ENCODE peak calls at places on chromosomes 5 and 9, in seven cellular contexts. B is upper lobe of right lung; G is mammary epithelial cell; V is ovary; N is IMR-90; O is effector memory CD4-positive, alpha-beta T cell; S is right atrium auricular region. K is an unnamed sample. For H3K36me3, the result is how much of the 10 kb centered on the place peaks cover.

GRCh38 chr5:1975406-1975715 is 92.6 kb upstream of the IRX4 start:
- DNase-seq in B (no peak), G (peak), S (no peak), V (no peak), N (no peak), O (no peak), K (no peak)

GRCh38 chr9:36845844-36846243 is 188.2 kb downstream of the PAX5 start:
- DNase-seq in V (no peak), O (no peak), N (no peak), B (no peak), S (no peak), G (no peak), K (no peak)

GRCh38 chr9:108617661-108618060 is 238.1 kb downstream of the ACTL7B start:
- DNase-seq in O (no peak), B (no peak), V (no peak), N (no peak), G (no peak), S (no peak), K (no peak)

GRCh38 chr9:127897194-127897692 is 2.2 kb downstream of the ST6GALNAC6 start:
- DNase-seq in V (peak), S (peak), N (peak), B (peak), G (no peak), O (no peak), K (no peak)

GRCh38 chr5:72187388-72188070 is 80.3 kb downstream of the MAP1B start:
- DNase-seq in V (no peak), O (no peak), G (no peak), S (no peak), N (no peak), B (no peak), K (no peak)

GRCh38 chr5:67792891-67793290 is 422.7 kb upstream of the PIK3R1 start:
- DNase-seq in O (no peak), S (peak), V (no peak), N (no peak), G (no peak), B (no peak), K (no peak)

GRCh38 chr5:180466316-180466715 is 27.9 kb upstream of the CNOT6 start:
- DNase-seq in S (no peak), O (no peak), N (no peak), G (no peak), V (no peak), B (peak), K (no peak)

GRCh38 chr5:142568271-142568995 is 117.5 kb downstream of the FGF1 start:
- DNase-seq in B (no peak), V (peak), O (no peak), N (peak), G (no peak), S (no peak), K (no peak)

GRCh38 chr9:136122425-136123383 is 4.0 kb upstream of the TMEM250 start:
- DNase-seq in O (peak), G (no peak), V (peak), B (peak), N (peak), S (peak), K (peak)

GRCh38 chr5:140145818-140146522 is 20.2 kb downstream of the IGIP start:
- DNase-seq in G (peak), V (peak), O (peak), B (peak), N (peak), S (peak), K (peak)

GRCh38 chr5:99030871-99031440 is 102.1 kb upstream of the CHD1 start:
- DNase-seq in V (no peak), B (no peak), N (no peak), S (no peak), G (no peak), O (no peak), K (no peak)

GRCh38 chr5:119078071-119078846 is 7.4 kb downstream of the DMXL1 start:
- DNase-seq in V (no peak), B (no peak), O (no peak), G (no peak), S (no peak), N (no peak), K (no peak)

GRCh38 chr9:124771867-124772621 is 933 bp upstream of the NR6A1 start:
- DNase-seq in B (peak), V (peak), O (no peak), G (peak), S (no peak), N (peak), K (no peak)

GRCh38 chr9:83472764-83473163 is 65.4 kb downstream of the FRMD3 start:
- DNase-seq in V (no peak), O (no peak), G (no peak), N (no peak), S (no peak), B (no peak), K (no peak)

GRCh38 chr5:170176916-170177315 is 55.9 kb upstream of the C5orf58 start:
- DNase-seq in V (no peak), N (no peak), S (no peak), O (no peak), G (no peak), B (no peak), K (no peak)

GRCh38 chr9:31839273-31839672 is 545.2 kb upstream of the ACO1 start:
- DNase-seq in B (no peak), V (no peak), O (no peak), G (no peak), N (no peak), S (no peak), K (no peak)

GRCh38 chr5:17748196-17748595 is 113.9 kb downstream of the TAF11L14 start:
- DNase-seq in B (no peak), S (no peak), G (peak), N (no peak), O (no peak), V (no peak), K (no peak)

GRCh38 chr5:54624671-54625583 is 107.4 kb downstream of the SNX18 start:
- DNase-seq in G (no peak), S (no peak), N (peak), B (no peak), O (no peak), V (no peak), K (no peak)

GRCh38 chr9:109640232-109641078 is 139.5 kb upstream of the PALM2AKAP2 start:
- DNase-seq in N (peak), B (peak), V (peak), S (no peak), O (no peak), G (peak), K (no peak)

GRCh38 chr5:139820130-139820529 is 24.5 kb downstream of the PSD2 start:
- DNase-seq in O (no peak), V (no peak), G (no peak), N (no peak), B (peak), S (no peak), K (no peak)

GRCh38 chr5:131634666-131634995 is 398 bp downstream of the RAPGEF6 start:
- DNase-seq in B (no peak), G (peak), O (peak), V (no peak), S (peak), N (peak), K (peak)

GRCh38 chr5:168765220-168766037 is 186.3 kb upstream of the PANK3 start:
- DNase-seq in N (no peak), O (no peak), V (no peak), S (no peak), G (no peak), B (no peak), K (no peak)

GRCh38 chr5:171693397-171693796 is 92.2 kb upstream of the SMIM23 start:
- DNase-seq in G (no peak), V (no peak), O (no peak), N (no peak), B (no peak), S (no peak), K (no peak)

GRCh38 chr9:88258012-88258411 is 119.7 kb upstream of the SPATA31C2 start:
- DNase-seq in V (peak), G (no peak), B (no peak), N (peak), S (no peak), O (no peak), K (no peak)

GRCh38 chr5:33340195-33340594 is 100.6 kb upstream of the TARS1 start:
- DNase-seq in V (no peak), S (no peak), N (no peak), O (no peak), G (no peak), B (no peak), K (no peak)

GRCh38 chr5:112475747-112476435 is 56.8 kb upstream of the EPB41L4A start:
- DNase-seq in V (no peak), N (no peak), G (peak), O (no peak), B (no peak), S (no peak), K (no peak)

GRCh38 chr5:91229031-91229623 is 154.0 kb downstream of the ARRDC3 start:
- DNase-seq in N (peak), V (no peak), B (no peak), S (no peak), O (no peak), G (peak), K (no peak)

GRCh38 chr5:67842806-67843205 is 372.8 kb upstream of the PIK3R1 start:
- DNase-seq in G (peak), N (no peak), O (no peak), B (no peak), S (no peak), V (no peak), K (no peak)

DNA sequence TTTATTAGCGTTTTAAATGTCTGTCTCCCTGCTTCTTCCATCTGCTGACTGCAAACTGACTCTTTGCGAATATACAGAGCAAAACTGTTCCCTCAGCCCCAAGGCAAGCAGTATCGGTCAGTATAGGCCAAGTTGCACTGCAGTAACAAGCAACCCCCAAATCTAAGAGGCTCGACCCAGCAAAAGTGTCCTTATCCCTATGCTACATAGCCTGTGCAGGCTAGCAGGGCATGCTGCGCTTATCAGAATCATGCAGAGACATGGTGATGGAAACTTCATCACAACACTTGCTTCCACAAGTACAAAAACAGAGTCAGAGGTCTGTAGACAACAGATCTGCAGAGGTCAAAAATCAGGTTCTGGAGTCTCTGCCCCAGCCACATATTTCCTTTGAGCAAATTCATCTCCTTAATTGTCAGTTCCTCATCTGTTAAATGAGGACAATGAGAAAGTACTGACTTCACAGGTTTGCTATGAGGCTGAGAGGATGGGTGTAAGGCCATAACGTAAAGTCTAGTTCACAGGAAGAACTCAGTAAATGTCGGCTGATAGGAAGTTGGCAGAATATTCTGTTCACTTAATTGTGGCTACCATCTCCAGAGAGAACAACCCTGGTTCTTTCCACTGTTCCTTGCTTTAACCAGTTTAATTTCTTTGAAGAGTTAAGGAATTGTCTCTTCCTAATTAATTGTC is 9.6 kb upstream of the IL17B start:
- DNase-seq in O (no peak), N (no peak), V (no peak), S (no peak), G (no peak), B (peak), K (no peak)
- H3K36me3 ChIP-seq in O (under half), N (under half), V (under half), S (under half), G (under half), B (under half), K (under half)

GRCh38 chr5:173318881-173319609 is 9.2 kb downstream of the STC2 start:
- DNase-seq in G (no peak), S (no peak), O (no peak), N (no peak), V (no peak), B (no peak), K (no peak)
- H3K36me3 ChIP-seq in G (under half), S (under half), O (under half), N (half or more), V (under half), B (under half), K (under half)

GRCh38 chr5:32233696-32234447 is 59.8 kb upstream of the GOLPH3 start:
- DNase-seq in S (no peak), O (no peak), N (peak), V (peak), G (peak), B (no peak), K (no peak)

GRCh38 chr5:32231929-32232328 is 57.8 kb upstream of the GOLPH3 start:
- DNase-seq in S (no peak), N (no peak), V (peak), B (no peak), O (no peak), G (no peak), K (no peak)

GRCh38 chr5:32231241-32231640 is 57.1 kb upstream of the GOLPH3 start:
- DNase-seq in B (no peak), N (no peak), O (no peak), V (no peak), S (no peak), G (no peak), K (no peak)

GRCh38 chr5:32232441-32233219 is 58.5 kb upstream of the GOLPH3 start:
- DNase-seq in V (peak), O (peak), G (peak), N (peak), S (peak), B (peak), K (peak)

GRCh38 chr5:32233220-32233695 is 59.1 kb upstream of the GOLPH3 start:
- DNase-seq in V (no peak), B (no peak), O (no peak), N (no peak), G (no peak), S (no peak), K (no peak)
- H3K36me3 ChIP-seq in V (under half), B (under half), O (under half), N (under half), G (under half), S (half or more), K (under half)

GRCh38 chr9:90854637-90855036 is 53.0 kb downstream of the SYK start:
- DNase-seq in B (peak), V (no peak), S (no peak), G (peak), N (no peak), O (no peak), K (no peak)

GRCh38 chr9:90848866-90849265 is 47.2 kb downstream of the SYK start:
- DNase-seq in O (no peak), G (no peak), V (no peak), N (no peak), S (no peak), B (peak), K (no peak)

GRCh38 chr9:90853945-90854344 is 52.3 kb downstream of the SYK start:
- DNase-seq in S (no peak), N (no peak), G (no peak), O (no peak), B (peak), V (no peak), K (no peak)

GRCh38 chr9:90847971-90848370 is 46.4 kb downstream of the SYK start:
- DNase-seq in V (no peak), G (no peak), B (peak), S (peak), O (no peak), N (no peak), K (no peak)

DNA sequence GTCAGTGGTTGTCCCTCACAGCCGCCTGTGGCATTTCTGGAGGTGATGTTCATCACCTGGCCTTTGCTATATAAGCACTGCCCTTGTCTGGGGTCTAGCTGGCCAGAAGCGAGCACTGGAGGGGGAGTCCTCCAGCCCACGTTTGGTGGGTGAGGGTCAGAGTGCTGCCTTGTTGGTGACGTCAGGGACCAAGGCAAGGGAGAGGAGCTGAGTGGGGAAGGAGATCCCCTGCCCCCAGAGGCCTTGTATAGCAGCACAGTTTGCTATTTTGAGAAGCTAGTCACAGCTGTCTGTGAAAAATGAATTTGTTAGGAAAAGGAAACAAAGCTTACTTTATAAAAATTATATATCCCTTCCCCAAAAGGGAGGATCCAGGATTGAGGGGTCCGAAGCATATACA is 49.8 kb downstream of the SYK start:
- DNase-seq in S (no peak), G (no peak), O (no peak), N (no peak), B (peak), V (no peak), K (no peak)
- H3K36me3 ChIP-seq in S (under half), G (under half), O (under half), N (under half), B (under half), V (under half), K (under half)